ENCODE peak calls at places on chromosomes 7 and 10, in six cellular contexts. S, A, G, V, Z and D are unnamed samples.

GRCh38 chr7:96188623-96188991 is 133.3 kb downstream of the SLC25A13 start:
- DNase-seq in S (no peak), A (no peak), G (no peak), V (no peak), Z (peak), D (no peak)

GRCh38 chr10:33248638-33249037 is 85.8 kb downstream of the NRP1 start:
- DNase-seq in S (no peak), A (no peak), G (no peak), V (peak), Z (peak), D (no peak)

GRCh38 chr7:999921-1000593 is 17.1 kb downstream of the CYP2W1 start:
- DNase-seq in S (no peak), A (no peak), G (no peak), V (no peak), Z (no peak), D (no peak)

GRCh38 chr7:77409005-77409738 is 7.0 kb downstream of the GSAP start:
- DNase-seq in S (no peak), A (no peak), G (no peak), V (no peak), Z (peak), D (no peak)

GRCh38 chr10:14839305-14839695 is 1.2 kb downstream of the HSPA14 start:
- DNase-seq in S (no peak), A (no peak), G (no peak), V (no peak), Z (no peak), D (no peak)

GRCh38 chr7:81211204-81211603 is 292.4 kb upstream of the SEMA3C start:
- DNase-seq in S (no peak), A (no peak), G (no peak), V (no peak), Z (no peak), D (no peak)

GRCh38 chr7:148852272-148852671 is 31.8 kb downstream of the EZH2 start:
- DNase-seq in S (no peak), A (no peak), G (no peak), V (no peak), Z (no peak), D (no peak)

GRCh38 chr7:102152672-102153585 is 133.7 kb upstream of the SH2B2 start:
- DNase-seq in S (no peak), A (peak), G (no peak), V (no peak), Z (peak), D (no peak)

GRCh38 chr7:24724451-24725190 is 32.6 kb downstream of the GSDME start:
- DNase-seq in S (no peak), A (no peak), G (no peak), V (no peak), Z (no peak), D (no peak)

GRCh38 chr7:158001003-158001402 is 586.6 kb downstream of the PTPRN2 start:
- DNase-seq in S (no peak), A (no peak), G (no peak), V (no peak), Z (no peak), D (no peak)

GRCh38 chr7:101698964-101699363 is 69.9 kb upstream of the MYL10 start:
- DNase-seq in S (no peak), A (no peak), G (no peak), V (no peak), Z (no peak), D (no peak)

GRCh38 chr10:102801978-102802377 is 35.2 kb downstream of the CYP17A1 start:
- DNase-seq in S (no peak), A (no peak), G (no peak), V (no peak), Z (no peak), D (no peak)

GRCh38 chr7:151705744-151706567 is 171.0 kb downstream of the PRKAG2 start:
- DNase-seq in S (no peak), A (peak), G (no peak), V (no peak), Z (peak), D (no peak)

GRCh38 chr7:7944619-7945282 is 23.8 kb upstream of the GLCCI1 start:
- DNase-seq in S (peak), A (no peak), G (peak), V (peak), Z (no peak), D (no peak)

GRCh38 chr10:62374862-62375710 is 917 bp downstream of the ZNF365 start:
- DNase-seq in S (no peak), A (no peak), G (peak), V (no peak), Z (peak), D (no peak)

GRCh38 chr10:50896721-50897120 is 11.3 kb upstream of the A1CF start:
- DNase-seq in S (no peak), A (no peak), G (no peak), V (no peak), Z (no peak), D (no peak)

GRCh38 chr10:17062493-17063487 is 66.8 kb downstream of the CUBN start:
- DNase-seq in S (no peak), A (peak), G (no peak), V (no peak), Z (peak), D (peak)

GRCh38 chr7:1883834-1884582 is 213.9 kb downstream of the ELFN1 start:
- DNase-seq in S (no peak), A (no peak), G (no peak), V (no peak), Z (no peak), D (no peak)